ENCODE peak calls at places on chromosomes 2 and 18, in ten cellular contexts. Q is A549; R is HAP-1; D is kidney tubule cell; M is HepG2; G is pons; N is HTR-8/SVneo; Z is effector CD4-positive, alpha-beta T cell; H is A172; T is kidney epithelial cell. O is an unnamed sample.

GRCh38 chr2:64124571-64124970 is 19.6 kb downstream of the PELI1 start:
- DNase-seq in Q (no peak), R (no peak), D (no peak), M (no peak), G (no peak), N (no peak), Z (no peak), H (no peak), T (no peak), O (no peak)

GRCh38 chr18:47288741-47289140 is 37.3 kb upstream of the SKOR2 start:
- DNase-seq in Q (no peak), R (no peak), D (no peak), M (no peak), G (no peak), N (no peak), Z (no peak), H (no peak), T (no peak), O (no peak)

GRCh38 chr2:70977605-70978205 is 725 bp upstream of the ANKRD53 start:
- DNase-seq in Q (no peak), R (no peak), D (peak), M (peak), G (peak), N (no peak), Z (no peak), H (no peak), T (peak), O (no peak)

GRCh38 chr2:145141981-145142380 is 622.1 kb upstream of the ZEB2 start:
- DNase-seq in Q (no peak), R (no peak), D (no peak), M (no peak), G (no peak), N (no peak), Z (no peak), H (no peak), T (no peak), O (no peak)

GRCh38 chr2:20208487-20208882 is 16.4 kb downstream of the SDC1 start:
- DNase-seq in Q (no peak), R (no peak), D (no peak), M (no peak), G (no peak), N (no peak), Z (no peak), H (no peak), T (no peak), O (no peak)

GRCh38 chr2:28338046-28338753 is 54.5 kb upstream of the FOSL2 start:
- DNase-seq in Q (no peak), R (no peak), D (peak), M (no peak), G (no peak), N (no peak), Z (no peak), H (no peak), T (no peak), O (no peak)

GRCh38 chr18:79581406-79581805 is 98.2 kb upstream of the CTDP1 start:
- DNase-seq in Q (no peak), R (no peak), D (no peak), M (no peak), G (no peak), N (no peak), Z (no peak), H (no peak), T (no peak), O (no peak)

GRCh38 chr2:48459921-48460320 is 70.0 kb upstream of the STON1 start:
- DNase-seq in Q (no peak), R (no peak), D (no peak), M (no peak), G (no peak), N (no peak), Z (no peak), H (no peak), T (no peak), O (no peak)

GRCh38 chr2:215527738-215528137 is 91.9 kb upstream of the FN1 start:
- DNase-seq in Q (no peak), R (no peak), D (no peak), M (no peak), G (no peak), N (no peak), Z (no peak), H (no peak), T (no peak), O (no peak)

GRCh38 chr18:3704556-3705162 is 254.7 kb downstream of the TGIF1 start:
- DNase-seq in Q (no peak), R (no peak), D (peak), M (no peak), G (no peak), N (no peak), Z (no peak), H (peak), T (no peak), O (no peak)

GRCh38 chr2:220744861-220745260 is 827.2 kb downstream of the EPHA4 start:
- DNase-seq in Q (no peak), R (no peak), D (no peak), M (no peak), G (no peak), N (no peak), Z (no peak), H (no peak), T (no peak), O (no peak)

GRCh38 chr2:54724560-54725342 is 1.3 kb downstream of the EML6 start:
- DNase-seq in Q (no peak), R (peak), D (peak), M (no peak), G (no peak), N (peak), Z (peak), H (no peak), T (no peak), O (peak)

GRCh38 chr18:76992226-76993084 is 140.1 kb downstream of the MBP start:
- DNase-seq in Q (no peak), R (no peak), D (no peak), M (no peak), G (no peak), N (no peak), Z (no peak), H (no peak), T (no peak), O (no peak)

GRCh38 chr2:74079522-74080341 is 68.0 kb downstream of the BOLA3 start:
- DNase-seq in Q (no peak), R (no peak), D (no peak), M (no peak), G (peak), N (no peak), Z (no peak), H (no peak), T (no peak), O (no peak)

GRCh38 chr2:43083710-43084698 is 142.4 kb downstream of the ZFP36L2 start:
- DNase-seq in Q (peak), R (no peak), D (peak), M (no peak), G (peak), N (peak), Z (no peak), H (peak), T (no peak), O (no peak)

GRCh38 chr2:69549421-69549820 is 94.1 kb downstream of the AAK1 start:
- DNase-seq in Q (no peak), R (no peak), D (peak), M (no peak), G (no peak), N (peak), Z (no peak), H (peak), T (no peak), O (no peak)

GRCh38 chr2:56369316-56369715 is 185.5 kb downstream of the CCDC85A start:
- DNase-seq in Q (no peak), R (no peak), D (no peak), M (no peak), G (no peak), N (peak), Z (no peak), H (no peak), T (no peak), O (no peak)

GRCh38 chr2:134315471-134315870 is 61.6 kb downstream of the MGAT5 start:
- DNase-seq in Q (no peak), R (no peak), D (no peak), M (no peak), G (no peak), N (no peak), Z (no peak), H (no peak), T (no peak), O (no peak)

GRCh38 chr2:10097352-10098148 is 17.3 kb upstream of the CYS1 start:
- DNase-seq in Q (peak), R (peak), D (peak), M (peak), G (peak), N (peak), Z (no peak), H (peak), T (no peak), O (no peak)

GRCh38 chr2:15797231-15797945 is 143.0 kb upstream of the MYCN start:
- DNase-seq in Q (no peak), R (no peak), D (peak), M (no peak), G (no peak), N (no peak), Z (no peak), H (no peak), T (no peak), O (no peak)

O was measured in activated gamma-delta T cell.